ENCODE peak calls at places on chromosomes 3 and 15, in six cellular contexts. C is neuronal stem cell, J is IMR-90, Q is H9, P is H1, K is mesenchymal stem cell. E is an unnamed sample.

GRCh38 chr3:37671000-37671483 is 190.6 kb upstream of the CTDSPL start:
- DNase-seq in C (no peak), J (no peak), Q (no peak), P (no peak), K (no peak), E (no peak)

GRCh38 chr3:14831916-14832430 is 13.2 kb downstream of the FGD5 start:
- DNase-seq in C (no peak), J (no peak), Q (no peak), P (no peak), K (no peak), E (no peak)

GRCh38 chr3:57544181-57545125 is at the start of gene DNAH12:
- DNase-seq in C (peak), J (no peak), Q (peak), P (peak), K (peak), E (peak)

GRCh38 chr3:61578667-61579367 is 17.4 kb downstream of the PTPRG start:
- DNase-seq in C (no peak), J (no peak), Q (no peak), P (no peak), K (no peak), E (no peak)

GRCh38 chr3:188296761-188297689 is 143.1 kb downstream of the LPP start:
- DNase-seq in C (no peak), J (peak), Q (no peak), P (no peak), K (peak), E (no peak)

GRCh38 chr3:10753964-10754363 is 62.1 kb upstream of the SLC6A11 start:
- DNase-seq in C (peak), J (peak), Q (peak), P (peak), K (peak), E (peak)

GRCh38 chr15:90711418-90711824 is 5.7 kb upstream of the BLM start:
- DNase-seq in C (no peak), J (no peak), Q (no peak), P (no peak), K (no peak), E (no peak)

GRCh38 chr15:58309993-58310928 is 121.5 kb upstream of the LIPC start:
- DNase-seq in C (no peak), J (no peak), Q (no peak), P (no peak), K (no peak), E (no peak)

GRCh38 chr15:72998681-72999466 is 53.4 kb upstream of the NEO1 start:
- DNase-seq in C (no peak), J (no peak), Q (peak), P (no peak), K (no peak), E (no peak)

GRCh38 chr15:37109952-37110630 is 9.7 kb upstream of the MEIS2 start:
- DNase-seq in C (no peak), J (no peak), Q (peak), P (peak), K (peak), E (no peak)

GRCh38 chr15:41241251-41241964 is 10.3 kb downstream of the CHP1 start:
- DNase-seq in C (no peak), J (no peak), Q (no peak), P (no peak), K (no peak), E (no peak)

GRCh38 chr15:59550961-59551360 is 60.6 kb upstream of the GCNT3 start:
- DNase-seq in C (no peak), J (no peak), Q (no peak), P (no peak), K (peak), E (no peak)

GRCh38 chr15:48149858-48150257 is 28.2 kb downstream of the MYEF2 start:
- DNase-seq in C (no peak), J (peak), Q (no peak), P (no peak), K (peak), E (peak)

GRCh38 chr3:195546130-195546560 is 3.0 kb upstream of the PPP1R2 start:
- DNase-seq in C (no peak), J (peak), Q (no peak), P (no peak), K (peak), E (no peak)

GRCh38 chr3:63141-63845 is 133.3 kb upstream of the CHL1 start:
- DNase-seq in C (no peak), J (no peak), Q (no peak), P (no peak), K (no peak), E (peak)

GRCh38 chr3:29258161-29258560 is 22.7 kb upstream of the RBMS3 start:
- DNase-seq in C (no peak), J (no peak), Q (no peak), P (no peak), K (no peak), E (no peak)

GRCh38 chr15:47726399-47726823 is 9.1 kb downstream of the SEMA6D start:
- DNase-seq in C (no peak), J (peak), Q (no peak), P (no peak), K (no peak), E (peak)

GRCh38 chr3:123620338-123620737 is 35.5 kb upstream of the HACD2 start:
- DNase-seq in C (no peak), J (peak), Q (no peak), P (no peak), K (peak), E (no peak)

GRCh38 chr3:130905551-130905950 is 11.7 kb downstream of the ATP2C1 start:
- DNase-seq in C (no peak), J (peak), Q (no peak), P (no peak), K (peak), E (no peak)

GRCh38 chr3:197525706-197526105 is 30.1 kb downstream of the BDH1 start:
- DNase-seq in C (no peak), J (peak), Q (peak), P (no peak), K (peak), E (peak)

GRCh38 chr15:40282870-40283614 is at the start of gene ANKRD63:
- DNase-seq in C (no peak), J (no peak), Q (no peak), P (no peak), K (no peak), E (no peak)

GRCh38 chr3:43316783-43317460 is 30.6 kb downstream of the SNRK start:
- DNase-seq in C (no peak), J (no peak), Q (no peak), P (no peak), K (peak), E (peak)

GRCh38 chr15:46127361-46127874 is 492.6 kb downstream of the SQOR start:
- DNase-seq in C (no peak), J (peak), Q (no peak), P (no peak), K (no peak), E (no peak)

GRCh38 chr3:184380210-184380626 is 364 bp downstream of the CHRD start:
- DNase-seq in C (no peak), J (no peak), Q (peak), P (peak), K (peak), E (peak)

GRCh38 chr3:59313365-59313764 is 263.5 kb upstream of the CFAP20DC start:
- DNase-seq in C (no peak), J (peak), Q (peak), P (peak), K (peak), E (peak)

GRCh38 chr3:39260957-39261356 is 18.9 kb downstream of the CX3CR1 start:
- DNase-seq in C (no peak), J (peak), Q (no peak), P (no peak), K (peak), E (peak)

GRCh38 chr15:57133127-57133968 is 214.9 kb downstream of the TCF12 start:
- DNase-seq in C (peak), J (peak), Q (no peak), P (no peak), K (no peak), E (no peak)

GRCh38 chr3:38641461-38642110 is 7.9 kb downstream of the SCN5A start:
- DNase-seq in C (no peak), J (no peak), Q (peak), P (no peak), K (no peak), E (no peak)

DNA sequence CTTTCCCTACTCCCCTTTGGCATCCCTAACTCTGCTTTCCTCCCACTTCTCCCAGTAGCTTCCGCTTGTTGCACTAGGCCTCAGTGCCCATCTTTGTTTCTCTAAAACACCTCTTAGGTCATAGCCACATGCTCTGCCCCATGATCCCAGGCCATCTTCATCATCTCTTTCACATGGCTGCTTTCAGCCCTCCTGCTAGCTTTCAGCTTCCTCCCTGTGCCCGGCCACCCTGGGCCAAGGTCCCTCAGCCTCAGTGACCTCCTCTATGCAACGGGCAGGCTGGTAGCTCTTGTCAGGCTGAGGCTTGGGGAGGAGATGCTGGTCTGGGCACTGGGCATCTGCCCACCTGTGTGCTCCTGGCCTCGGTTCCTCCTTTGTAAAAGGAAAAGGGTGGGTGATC is 2.3 kb downstream of the PLEKHO2 start:
- DNase-seq in C (no peak), J (no peak), Q (no peak), P (no peak), K (no peak), E (no peak)
- H3K4ac ChIP-seq in C (no peak), J (peak), Q (no peak), P (no peak), K (peak), E (no peak)

DNA sequence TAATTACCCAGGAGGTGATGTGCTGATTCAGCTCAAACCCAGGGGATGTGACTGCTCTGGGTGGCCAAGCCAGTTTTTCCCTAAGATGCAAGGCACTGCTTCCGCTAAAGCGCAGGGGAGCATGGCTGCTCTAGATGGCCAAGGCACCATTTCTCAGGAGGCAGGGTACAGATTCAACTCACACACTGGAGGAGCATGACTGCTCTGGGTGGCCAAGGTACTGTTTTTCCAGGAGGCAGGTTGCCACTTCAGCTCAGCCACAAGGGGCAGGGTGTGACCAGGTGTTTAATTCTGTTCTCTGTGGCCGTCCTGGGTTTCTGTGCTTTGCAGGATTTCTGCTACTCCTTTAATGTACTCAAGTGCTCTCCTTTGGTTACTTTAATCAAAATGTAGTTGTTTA is 659.3 kb upstream of the ARRDC4 start:
- DNase-seq in C (no peak), J (no peak), Q (peak), P (no peak), K (no peak), E (peak)
- H2BK15ac ChIP-seq in C (no peak), J (no peak), Q (no peak), P (no peak), K (no peak), E (no peak)

DNA sequence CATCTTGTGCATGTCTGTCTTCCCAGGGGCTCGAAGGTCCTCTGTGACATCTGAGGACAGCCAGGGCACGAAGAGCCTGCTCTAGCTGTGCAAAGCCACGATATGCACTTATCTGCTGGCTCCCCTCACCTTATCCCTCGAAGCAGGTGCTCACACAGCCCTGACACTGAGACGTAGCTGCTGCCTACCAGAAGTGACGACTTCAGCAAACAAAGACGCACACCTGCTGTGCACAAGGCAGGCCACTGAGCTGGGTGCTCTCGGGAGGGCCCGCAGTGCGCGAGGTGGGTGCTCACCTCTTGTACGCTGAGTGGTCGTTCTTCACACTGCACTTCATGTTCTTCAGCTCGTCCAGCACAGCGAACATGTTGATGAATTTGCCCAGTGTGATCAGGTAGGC is 37.3 kb downstream of the CYFIP1 start:
- DNase-seq in C (no peak), J (no peak), Q (no peak), P (no peak), K (no peak), E (no peak)
- H4K8ac ChIP-seq in C (no peak), J (no peak), Q (no peak), P (no peak), K (no peak), E (no peak)

DNA sequence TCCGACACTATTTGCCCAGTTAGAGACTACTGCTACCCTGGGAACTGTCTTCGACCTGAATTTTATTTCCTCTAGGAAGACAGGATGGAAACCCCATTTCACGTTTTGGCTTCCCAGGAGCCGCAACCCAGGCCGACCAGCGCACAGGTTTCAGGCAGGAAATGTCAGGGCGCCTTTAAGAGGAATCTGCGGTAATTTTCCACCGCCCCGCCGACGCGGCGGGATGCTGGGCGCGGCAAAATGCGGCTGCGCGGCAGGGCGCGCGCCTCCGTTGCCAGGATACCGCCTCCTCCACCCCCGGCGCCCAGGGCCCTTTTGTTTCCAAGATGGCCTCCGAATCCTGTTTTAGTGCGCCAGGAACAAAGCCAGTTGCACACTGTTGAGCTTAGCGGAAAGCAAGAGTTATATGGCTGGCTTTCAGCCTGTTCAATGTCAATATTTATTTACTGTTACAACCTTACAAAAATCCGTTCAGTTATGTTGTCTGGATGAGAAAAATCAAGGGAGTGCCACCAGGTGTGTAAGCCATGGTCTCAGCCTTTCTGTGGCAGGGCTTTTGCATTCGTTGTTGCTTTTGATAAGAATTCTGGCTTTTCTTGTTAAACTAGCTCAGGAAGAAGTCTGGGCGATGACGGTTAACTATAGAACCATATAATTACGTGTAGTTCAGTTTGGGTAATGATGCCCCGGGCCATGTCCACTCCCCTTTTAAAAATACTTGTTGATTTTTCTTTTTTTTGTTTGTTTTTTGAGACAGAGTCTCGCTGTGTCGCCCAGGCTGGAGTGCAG is 79.7 kb upstream of the CHD2 start:
- DNase-seq in C (peak), J (peak), Q (peak), P (peak), K (peak), E (peak)
- H3K4ac ChIP-seq in C (no peak), J (peak), Q (no peak), P (peak), K (peak), E (peak)

DNA sequence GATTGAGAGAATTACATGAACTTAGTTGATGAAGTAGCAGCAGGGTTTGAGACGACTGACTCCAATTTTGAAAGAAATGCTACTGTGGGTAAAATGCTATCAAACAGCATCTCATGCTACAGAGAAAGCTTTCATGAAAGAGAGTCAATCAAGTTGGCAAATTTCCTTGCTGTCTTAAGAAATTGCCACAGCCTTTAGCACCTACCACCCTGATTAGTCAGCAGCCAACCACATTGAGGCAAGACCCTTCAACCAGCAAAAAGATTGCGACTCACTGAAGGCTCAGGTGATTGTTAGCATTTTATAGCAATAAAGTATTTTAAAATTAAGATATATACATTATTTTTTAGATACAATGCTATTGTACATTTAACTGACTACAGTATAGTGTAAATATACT is 80.9 kb downstream of the RAP2B start:
- DNase-seq in C (no peak), J (no peak), Q (no peak), P (no peak), K (no peak), E (no peak)
- H2BK15ac ChIP-seq in C (no peak), J (peak), Q (no peak), P (no peak), K (no peak), E (no peak)

DNA sequence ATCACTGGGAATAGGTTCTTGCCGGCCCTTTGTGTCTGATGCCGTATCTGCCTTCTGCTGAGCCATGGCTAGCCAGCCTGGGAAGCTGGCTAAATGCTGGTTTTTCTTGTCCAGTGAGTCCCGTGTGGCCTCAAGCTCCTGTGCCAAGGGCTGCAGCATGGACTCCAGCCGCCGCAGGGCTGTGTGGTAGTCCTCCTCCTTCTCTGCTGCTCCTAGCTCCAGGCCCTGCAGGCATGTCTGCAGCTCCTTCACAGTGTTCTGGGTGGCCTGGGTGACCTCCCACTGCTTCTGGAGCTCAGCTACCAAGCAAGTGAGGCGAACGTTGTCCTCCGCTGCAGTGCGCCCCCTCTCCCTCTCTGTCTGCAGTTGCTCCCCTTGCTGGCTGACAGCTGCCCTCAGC is 24.9 kb downstream of the CXCR6 start:
- DNase-seq in C (no peak), J (no peak), Q (no peak), P (no peak), K (no peak), E (no peak)
- H4K8ac ChIP-seq in C (no peak), J (no peak), Q (no peak), P (no peak), K (no peak), E (no peak)

DNA sequence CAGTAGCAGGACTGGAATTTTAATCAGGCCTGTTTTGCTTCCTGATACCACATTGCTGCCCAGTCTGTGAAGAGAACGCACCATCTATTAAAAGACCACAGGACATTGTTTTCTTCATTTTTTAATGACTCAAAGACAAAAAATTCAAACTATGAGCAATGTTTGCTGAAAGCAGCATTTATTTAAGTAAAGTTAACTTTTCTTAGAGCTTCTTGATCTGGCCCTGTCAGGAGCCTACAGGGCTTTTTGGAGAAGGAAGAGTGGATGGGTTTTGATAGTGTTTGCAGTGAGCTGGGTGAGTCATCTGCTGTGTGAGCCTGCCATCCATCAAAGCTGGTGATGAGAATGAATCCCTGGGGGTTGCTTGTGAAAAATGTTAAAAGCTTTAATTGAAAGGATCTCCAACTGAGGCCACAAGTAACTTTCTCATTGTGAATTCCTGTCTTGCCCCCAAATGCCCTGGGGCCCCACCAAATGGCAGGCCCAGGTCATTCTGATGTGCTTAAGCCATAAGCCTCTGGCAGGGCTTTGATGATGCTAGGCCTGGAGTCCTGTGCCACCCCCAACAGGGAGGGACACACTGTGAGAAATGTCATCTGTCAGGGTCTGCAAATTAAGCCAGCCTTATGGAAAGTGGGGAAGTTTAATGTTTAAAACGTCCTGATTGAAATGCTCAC is 136.2 kb upstream of the PFN2 start:
- DNase-seq in C (peak), J (peak), Q (no peak), P (no peak), K (peak), E (peak)
- H3K4ac ChIP-seq in C (no peak), J (peak), Q (no peak), P (no peak), K (peak), E (no peak)

E was measured in mesendoderm.